ENCODE peak calls at places on chromosomes 2 and 18, in four cellular contexts. Z is H1, V is K562, D is GM12878. M is an unnamed sample.

GRCh38 chr18:22171839-22172582 is 2.6 kb downstream of the GATA6 start:
- DNase-seq in Z (peak), V (no peak), D (no peak), M (no peak)

GRCh38 chr2:233501198-233502076 is 65.1 kb downstream of the USP40 start:
- DNase-seq in Z (no peak), V (no peak), D (no peak), M (no peak)

GRCh38 chr2:37215255-37215654 is 16.1 kb downstream of the CEBPZ start:
- DNase-seq in Z (no peak), V (no peak), D (no peak), M (no peak)

GRCh38 chr2:218927411-218927810 is 32.1 kb upstream of the CDK5R2 start:
- DNase-seq in Z (no peak), V (no peak), D (no peak), M (no peak)

GRCh38 chr2:115921541-115921940 is 1479.1 kb downstream of the DPP10 start:
- DNase-seq in Z (no peak), V (no peak), D (no peak), M (no peak)

GRCh38 chr18:31586616-31587015 is 5.1 kb upstream of the TTR start:
- DNase-seq in Z (no peak), V (no peak), D (no peak), M (peak)

GRCh38 chr2:68371581-68371980 is 6.5 kb downstream of the PLEK start:
- DNase-seq in Z (no peak), V (no peak), D (no peak), M (no peak)

GRCh38 chr2:67650292-67651133 is 253.4 kb downstream of the ETAA1 start:
- DNase-seq in Z (peak), V (peak), D (no peak), M (peak)

GRCh38 chr2:178177066-178177679 is 17.1 kb upstream of the OSBPL6 start:
- DNase-seq in Z (no peak), V (no peak), D (no peak), M (no peak)

GRCh38 chr2:160324161-160324768 is 124.2 kb upstream of the ITGB6 start:
- DNase-seq in Z (no peak), V (peak), D (no peak), M (peak)

GRCh38 chr2:3142961-3143571 is 234.6 kb downstream of the EIPR1 start:
- DNase-seq in Z (no peak), V (no peak), D (no peak), M (no peak)

GRCh38 chr18:8365006-8365405 is 244.2 kb upstream of the RAB12 start:
- DNase-seq in Z (no peak), V (no peak), D (no peak), M (no peak)

GRCh38 chr2:188456114-188456909 is 164.6 kb downstream of the GULP1 start:
- DNase-seq in Z (no peak), V (no peak), D (no peak), M (no peak)

GRCh38 chr2:190181066-190181681 is 118.6 kb upstream of the MSTN start:
- DNase-seq in Z (no peak), V (no peak), D (no peak), M (no peak)

GRCh38 chr2:85926931-85927527 is 38.2 kb upstream of the ST3GAL5 start:
- DNase-seq in Z (no peak), V (no peak), D (no peak), M (no peak)

GRCh38 chr2:19736191-19736831 is 165.5 kb downstream of the TTC32 start:
- DNase-seq in Z (no peak), V (no peak), D (no peak), M (no peak)

GRCh38 chr18:61955644-61956043 is 62.8 kb upstream of the RNF152 start:
- DNase-seq in Z (no peak), V (no peak), D (peak), M (no peak)

GRCh38 chr18:67428148-67428547 is 88.4 kb downstream of the DSEL start:
- DNase-seq in Z (no peak), V (no peak), D (no peak), M (no peak)

GRCh38 chr2:226137201-226137811 is 662.3 kb downstream of the IRS1 start:
- DNase-seq in Z (no peak), V (no peak), D (no peak), M (peak)

GRCh38 chr2:2842466-2842865 is 511.4 kb upstream of the MYT1L start:
- DNase-seq in Z (no peak), V (no peak), D (no peak), M (no peak)

GRCh38 chr18:37332764-37333420 is 232.7 kb downstream of the CELF4 start:
- DNase-seq in Z (no peak), V (no peak), D (no peak), M (no peak)

GRCh38 chr2:118012778-118013177 is 1.1 kb downstream of the CCDC93 start:
- DNase-seq in Z (no peak), V (no peak), D (no peak), M (no peak)

GRCh38 chr2:219997341-219997851 is 370.0 kb downstream of the SLC4A3 start:
- DNase-seq in Z (peak), V (peak), D (no peak), M (no peak)

GRCh38 chr18:59323931-59324622 is 5.6 kb upstream of the CPLX4 start:
- DNase-seq in Z (no peak), V (no peak), D (no peak), M (no peak)

GRCh38 chr2:47602996-47603395 is 179.9 kb upstream of the MSH6 start:
- DNase-seq in Z (no peak), V (no peak), D (no peak), M (no peak)

GRCh38 chr2:121243821-121244460 is 41.1 kb downstream of the TFCP2L1 start:
- DNase-seq in Z (no peak), V (no peak), D (no peak), M (no peak)

GRCh38 chr2:238848941-238849853 is 1.3 kb downstream of the TWIST2 start:
- DNase-seq in Z (peak), V (no peak), D (no peak), M (no peak)

GRCh38 chr2:127228102-127228501 is 8.0 kb upstream of the CYP27C1 start:
- DNase-seq in Z (no peak), V (no peak), D (no peak), M (no peak)

GRCh38 chr2:233088598-233089345 is 28.6 kb downstream of the INPP5D start:
- DNase-seq in Z (no peak), V (no peak), D (no peak), M (no peak)

GRCh38 chr2:63880603-63881002 is 38.9 kb downstream of the UGP2 start:
- DNase-seq in Z (no peak), V (no peak), D (no peak), M (no peak)
- TF ChIP-seq CBX5 in Z (no peak), V (no peak), D (no peak), M (no peak)

GRCh38 chr2:109242654-109243331 is 113.8 kb downstream of the SH3RF3 start:
- DNase-seq in Z (no peak), V (no peak), D (no peak), M (no peak)

GRCh38 chr2:109242222-109242653 is 113.2 kb downstream of the SH3RF3 start:
- DNase-seq in Z (no peak), V (no peak), D (no peak), M (no peak)

GRCh38 chr2:109238580-109238979 is 109.6 kb downstream of the SH3RF3 start:
- DNase-seq in Z (no peak), V (no peak), D (peak), M (no peak)

GRCh38 chr2:109237792-109238191 is 108.8 kb downstream of the SH3RF3 start:
- DNase-seq in Z (no peak), V (no peak), D (no peak), M (no peak)

GRCh38 chr2:109239720-109240119 is 110.7 kb downstream of the SH3RF3 start:
- DNase-seq in Z (no peak), V (peak), D (no peak), M (no peak)
- TF ChIP-seq CBX5 in Z (no peak), V (no peak), D (no peak), M (no peak)

DNA sequence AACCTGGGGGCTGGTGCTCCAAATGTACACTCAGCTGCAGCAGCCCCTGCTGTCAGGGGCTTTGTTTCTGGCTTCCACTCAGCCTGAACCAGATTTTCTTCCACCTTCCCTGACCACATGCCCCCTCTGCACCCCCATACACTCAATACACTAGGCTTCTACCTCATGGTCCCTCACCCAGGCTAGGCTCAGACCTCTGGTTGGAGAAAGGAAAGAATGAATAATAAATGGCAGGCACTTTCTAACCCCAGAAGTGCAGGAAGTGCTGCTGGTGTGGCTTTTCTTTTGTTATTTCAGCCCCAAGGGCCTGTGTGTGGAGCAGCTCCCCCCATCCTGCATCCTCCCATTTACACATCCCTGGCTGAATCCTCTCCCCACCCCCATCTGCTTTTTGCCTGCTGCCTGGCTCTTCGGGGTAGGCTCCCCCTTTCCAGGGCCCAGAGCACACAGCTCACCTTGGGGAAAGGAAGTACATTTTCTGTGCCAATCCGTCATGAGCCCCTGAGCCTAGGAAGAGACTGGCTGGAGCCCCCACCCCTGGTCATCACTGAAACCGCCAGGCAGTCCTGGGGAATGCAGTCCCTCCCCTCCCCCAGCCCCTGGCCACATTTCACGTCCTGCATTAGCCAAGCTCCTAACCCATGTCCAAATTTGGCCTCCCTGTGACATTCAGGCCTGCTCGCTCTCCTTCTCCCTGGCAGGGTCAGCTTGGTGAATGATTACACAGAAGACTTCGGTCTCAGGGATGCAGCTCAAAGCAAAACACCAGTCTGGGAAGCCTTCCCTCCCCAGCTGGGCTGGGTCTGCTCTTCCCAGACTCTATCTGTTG is 2.6 kb downstream of the DYSF start:
- DNase-seq in Z (peak), V (no peak), D (no peak), M (peak)
- TF ChIP-seq CBX5 in Z (no peak), V (no peak), D (no peak), M (no peak)

DNA sequence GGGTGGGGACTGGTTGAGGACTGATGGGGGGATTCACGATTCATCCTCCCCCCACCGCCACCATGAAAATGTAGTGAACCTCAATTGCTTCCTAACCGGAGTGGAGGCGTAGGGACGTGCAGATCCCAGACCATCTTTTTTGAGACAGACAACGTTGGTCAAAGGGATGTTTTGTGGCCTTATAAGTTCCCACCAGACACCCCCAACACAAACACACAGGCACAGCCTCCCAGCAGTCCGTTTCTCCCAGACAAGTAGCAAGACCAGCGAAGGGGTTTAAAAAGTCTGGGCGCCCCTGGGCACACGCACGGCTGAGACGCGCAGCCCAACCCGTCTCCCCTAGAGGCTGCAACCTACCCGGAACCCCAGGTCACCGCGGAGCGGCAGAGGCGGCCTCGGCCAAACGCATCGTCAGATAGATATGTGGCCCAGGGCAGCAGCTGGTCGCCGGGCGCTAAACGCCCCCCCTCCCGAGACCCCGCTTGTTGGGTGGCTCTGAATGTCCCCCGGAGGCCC is 1.3 kb downstream of the GBX2 start:
- DNase-seq in Z (peak), V (no peak), D (no peak), M (no peak)
- TF ChIP-seq CBX5 in Z (no peak), V (no peak), D (no peak), M (no peak)

GRCh38 chr2:174965992-174966789 is 39.0 kb downstream of the CHN1 start:
- DNase-seq in Z (no peak), V (no peak), D (no peak), M (no peak)
- TF ChIP-seq CBX5 in Z (no peak), V (no peak), D (no peak), M (no peak)

GRCh38 chr18:64410685-64411084 is 261.8 kb upstream of the LINC00305 start:
- DNase-seq in Z (no peak), V (no peak), D (no peak), M (no peak)

GRCh38 chr18:64403784-64404498 is 255.1 kb upstream of the LINC00305 start:
- DNase-seq in Z (no peak), V (no peak), D (no peak), M (no peak)

GRCh38 chr18:64409511-64409910 is 260.6 kb upstream of the LINC00305 start:
- DNase-seq in Z (no peak), V (no peak), D (no peak), M (no peak)

GRCh38 chr18:64407606-64408005 is 258.7 kb upstream of the LINC00305 start:
- DNase-seq in Z (no peak), V (no peak), D (no peak), M (no peak)

DNA sequence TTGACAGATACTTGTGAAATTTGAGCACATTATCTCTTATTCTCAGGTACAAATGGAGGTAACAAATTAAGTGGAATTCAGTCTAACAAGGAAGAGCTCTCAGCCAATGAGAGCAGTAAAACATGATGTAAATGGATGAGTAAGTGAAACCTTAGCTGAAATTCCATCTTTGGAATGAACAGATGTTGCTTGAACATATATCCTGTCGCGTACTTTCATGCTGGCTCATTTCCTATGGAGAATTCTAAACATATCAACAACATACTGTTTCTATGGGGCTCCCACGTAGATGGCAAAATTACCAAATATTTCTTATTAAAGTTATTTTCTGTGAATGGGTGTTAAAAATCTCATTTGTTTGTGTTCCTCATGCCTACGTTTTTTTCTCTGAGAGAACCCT is 256.3 kb upstream of the LINC00305 start:
- DNase-seq in Z (no peak), V (no peak), D (no peak), M (no peak)
- TF ChIP-seq CBX5 in Z (no peak), V (no peak), D (no peak), M (no peak)

GRCh38 chr2:240066489-240066888 is 13.2 kb upstream of the OR6B3 start:
- DNase-seq in Z (no peak), V (no peak), D (no peak), M (no peak)

GRCh38 chr2:240070907-240071306 is 17.6 kb upstream of the OR6B3 start:
- DNase-seq in Z (no peak), V (no peak), D (no peak), M (no peak)

GRCh38 chr2:240074545-240074944 is 21.2 kb upstream of the OR6B3 start:
- DNase-seq in Z (no peak), V (no peak), D (no peak), M (no peak)

GRCh38 chr2:240068193-240068592 is 14.9 kb upstream of the OR6B3 start:
- DNase-seq in Z (no peak), V (no peak), D (no peak), M (no peak)

DNA sequence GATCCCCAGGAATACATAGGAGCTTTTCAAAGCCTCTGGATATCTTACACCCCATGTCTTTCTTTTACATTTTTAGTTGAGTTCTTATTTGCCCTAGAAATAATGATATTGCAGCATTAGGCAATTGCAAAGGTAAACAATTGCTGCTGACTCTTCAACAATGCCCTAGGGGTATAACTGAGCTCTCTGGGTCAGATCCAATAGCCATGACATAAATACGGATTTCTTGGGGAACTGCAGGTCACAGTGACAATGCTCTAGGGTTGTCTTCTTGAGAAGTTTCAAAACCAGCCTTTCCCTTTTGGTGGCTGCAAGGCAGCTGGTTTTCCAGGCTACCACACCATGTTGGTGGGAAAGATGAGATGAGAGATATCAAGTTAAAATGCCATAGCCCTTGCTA is 16.5 kb upstream of the OR6B3 start:
- DNase-seq in Z (no peak), V (no peak), D (no peak), M (no peak)
- TF ChIP-seq CBX5 in Z (no peak), V (no peak), D (no peak), M (no peak)

GRCh38 chr2:204114294-204114693 is 177.7 kb downstream of the ICOS start:
- DNase-seq in Z (no peak), V (no peak), D (no peak), M (no peak)
- TF ChIP-seq CBX5 in Z (no peak), V (no peak), D (no peak), M (no peak)

DNA sequence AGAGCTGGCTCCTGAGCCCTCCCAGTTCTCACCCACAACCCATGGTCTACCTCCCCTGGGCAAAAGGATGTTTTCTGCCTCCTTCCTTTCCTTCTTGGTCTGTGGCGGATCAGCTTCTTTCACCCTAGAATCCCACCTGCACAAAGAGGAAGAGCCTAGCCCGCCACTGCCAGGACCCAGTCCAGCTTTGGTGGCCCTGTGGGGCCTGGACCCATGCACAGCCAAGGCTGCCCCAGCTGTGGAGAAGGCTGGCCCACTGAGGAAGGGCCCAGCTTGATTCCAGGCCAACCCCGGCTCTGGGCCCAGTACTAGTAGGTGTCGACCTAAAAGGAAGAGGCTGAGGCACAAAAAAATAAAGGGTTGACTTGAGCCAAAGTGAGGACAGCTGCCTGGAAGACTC is 30.0 kb upstream of the MAL start:
- DNase-seq in Z (no peak), V (no peak), D (no peak), M (no peak)
- TF ChIP-seq CBX5 in Z (no peak), V (no peak), D (no peak), M (no peak)